ENCODE peak calls at places on chromosomes 13 and 19, in six cellular contexts. J is BE2C, N is fibroblast of villous mesenchyme, I is fibroblast of mammary gland, Y is cardiac fibroblast, E is HepG2. M is an unnamed sample.

GRCh38 chr19:46408611-46409039 is 4.7 kb downstream of the CCDC8 start:
- DNase-seq in I (peak), E (peak), J (no peak), N (peak), Y (peak), M (peak)

GRCh38 chr13:111873676-111874178 is 193.2 kb upstream of the SOX1 start:
- DNase-seq in J (no peak), I (no peak), E (no peak), Y (no peak), N (no peak), M (no peak)

GRCh38 chr13:95317037-95317989 is 16.1 kb upstream of the ABCC4 start:
- DNase-seq in E (no peak), J (no peak), N (peak), Y (peak), I (peak), M (no peak)

GRCh38 chr13:98321356-98321755 is 144.3 kb upstream of the RNF113B start:
- DNase-seq in I (no peak), J (no peak), E (no peak), N (no peak), Y (no peak), M (no peak)

GRCh38 chr19:2230807-2231533 is 5.2 kb downstream of the PLEKHJ1 start:
- DNase-seq in Y (no peak), N (no peak), J (no peak), E (no peak), I (no peak), M (no peak)

GRCh38 chr13:99178636-99179035 is 22.0 kb upstream of the UBAC2 start:
- DNase-seq in N (peak), J (peak), Y (peak), E (no peak), I (peak), M (no peak)

GRCh38 chr13:74061939-74062595 is 72.1 kb downstream of the KLF12 start:
- DNase-seq in Y (peak), E (no peak), N (peak), J (no peak), I (peak), M (peak)

GRCh38 chr19:843180-843835 is 2.5 kb downstream of the PRTN3 start:
- DNase-seq in J (no peak), I (no peak), Y (no peak), N (no peak), E (no peak), M (no peak)

GRCh38 chr19:16076154-16076957 is at the start of gene TPM4:
- DNase-seq in J (peak), I (peak), E (peak), N (peak), Y (peak), M (peak)

GRCh38 chr13:48126944-48127814 is 32.3 kb upstream of the MED4 start:
- DNase-seq in E (peak), Y (peak), I (peak), N (peak), J (peak), M (peak)

GRCh38 chr19:3599776-3600183 is 6.9 kb downstream of the TBXA2R start:
- DNase-seq in E (no peak), I (no peak), J (no peak), N (no peak), Y (no peak), M (no peak)

GRCh38 chr19:53892981-53893325 is 11.0 kb downstream of the PRKCG start:
- DNase-seq in N (no peak), E (no peak), J (peak), Y (no peak), I (no peak), M (no peak)

GRCh38 chr13:94705081-94705751 is 7.1 kb downstream of the SOX21 start:
- DNase-seq in Y (no peak), N (peak), J (no peak), I (no peak), E (no peak), M (no peak)

GRCh38 chr13:44620057-44620456 is 43.9 kb upstream of the TSC22D1 start:
- DNase-seq in J (no peak), I (peak), N (no peak), Y (peak), E (no peak), M (peak)

GRCh38 chr13:91406619-91407018 is 8.2 kb downstream of the GPC5 start:
- DNase-seq in J (peak), N (peak), Y (peak), E (peak), I (peak), M (peak)

GRCh38 chr19:47609885-47610545 is 1.1 kb downstream of the BICRA start:
- DNase-seq in E (peak), I (peak), J (peak), Y (peak), N (peak), M (no peak)

GRCh38 chr13:33872005-33872351 is 54.0 kb downstream of the RFC3 start:
- DNase-seq in E (peak), N (peak), J (no peak), I (no peak), Y (peak), M (peak)

GRCh38 chr13:114130708-114131580 is 1.5 kb downstream of the RASA3 start:
- DNase-seq in J (peak), I (peak), E (no peak), Y (peak), N (peak), M (peak)

GRCh38 chr19:5893907-5894703 is 9.5 kb downstream of the NDUFA11 start:
- DNase-seq in N (no peak), E (no peak), I (no peak), Y (no peak), J (peak), M (no peak)

GRCh38 chr13:62643007-62643483 is 1227.4 kb upstream of the PCDH20 start:
- DNase-seq in I (peak), Y (no peak), E (peak), N (no peak), J (no peak), M (no peak)

GRCh38 chr19:23698711-23699520 is 11.9 kb upstream of the ZNF675 start:
- DNase-seq in Y (no peak), N (no peak), J (peak), E (no peak), I (no peak), M (no peak)

GRCh38 chr13:76455960-76456359 is 430.2 kb downstream of the KCTD12 start:
- DNase-seq in J (no peak), Y (peak), E (no peak), I (peak), N (peak), M (peak)

GRCh38 chr19:277581-278165 is 13.5 kb downstream of the PLPP2 start:
- DNase-seq in N (peak), I (peak), J (no peak), Y (peak), E (no peak), M (peak)

GRCh38 chr13:98576215-98576945 is 527 bp downstream of the STK24 start:
- DNase-seq in I (no peak), E (no peak), Y (peak), N (peak), J (peak), M (no peak)

GRCh38 chr19:47796785-47797184 is 7.6 kb downstream of the TPRX1 start:
- DNase-seq in Y (no peak), E (no peak), N (no peak), I (no peak), J (no peak), M (no peak)

GRCh38 chr19:18007939-18008673 is at the start of gene ARRDC2:
- DNase-seq in I (peak), N (peak), Y (peak), J (peak), E (peak), M (peak)

GRCh38 chr13:106619688-106620555 is 52.0 kb upstream of the ARGLU1 start:
- DNase-seq in I (peak), Y (peak), N (peak), E (peak), J (peak), M (peak)

GRCh38 chr13:53174550-53174949 is 145.9 kb downstream of the OLFM4 start:
- DNase-seq in I (peak), N (no peak), E (no peak), Y (no peak), J (no peak), M (no peak)

GRCh38 chr13:51524312-51524711 is 60.0 kb upstream of the WDFY2 start:
- DNase-seq in N (peak), J (no peak), Y (peak), E (peak), I (no peak), M (peak)

GRCh38 chr13:108961542-108962125 is 332.2 kb downstream of the MYO16 start:
- DNase-seq in E (peak), I (peak), Y (peak), J (no peak), N (peak), M (peak)

GRCh38 chr19:45757696-45758095 is 11.4 kb downstream of the SIX5 start:
- DNase-seq in J (no peak), Y (no peak), I (no peak), E (no peak), N (no peak), M (no peak)

GRCh38 chr13:79432992-79433391 is 26.9 kb upstream of the RBM26 start:
- DNase-seq in J (no peak), I (no peak), N (no peak), Y (no peak), E (no peak), M (no peak)

DNA sequence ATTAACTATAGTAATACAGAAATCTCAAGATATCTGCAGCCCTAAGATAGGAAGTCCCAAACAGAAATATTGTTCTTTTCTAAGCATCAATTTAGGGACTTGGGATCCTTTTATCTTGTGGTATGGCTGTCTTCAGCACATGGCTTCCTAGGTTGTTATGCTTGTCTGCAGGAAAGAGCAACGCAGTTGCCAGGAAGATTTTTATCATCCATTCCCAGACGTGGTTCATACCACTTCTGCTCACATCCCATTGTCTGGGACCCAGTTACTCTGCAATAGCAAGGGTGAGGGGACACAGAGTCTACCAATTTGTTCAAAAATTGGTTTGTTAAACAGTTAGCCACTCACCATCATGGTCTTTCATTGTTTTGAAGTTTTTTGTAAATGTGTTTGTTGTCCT is 85.6 kb upstream of the RXFP2 start:
- DNase-seq in Y (no peak), N (no peak), I (no peak), E (no peak), J (peak), M (no peak)
- H3K4me3 ChIP-seq in Y (no peak), N (no peak), I (no peak), E (no peak), J (no peak), M (no peak)

DNA sequence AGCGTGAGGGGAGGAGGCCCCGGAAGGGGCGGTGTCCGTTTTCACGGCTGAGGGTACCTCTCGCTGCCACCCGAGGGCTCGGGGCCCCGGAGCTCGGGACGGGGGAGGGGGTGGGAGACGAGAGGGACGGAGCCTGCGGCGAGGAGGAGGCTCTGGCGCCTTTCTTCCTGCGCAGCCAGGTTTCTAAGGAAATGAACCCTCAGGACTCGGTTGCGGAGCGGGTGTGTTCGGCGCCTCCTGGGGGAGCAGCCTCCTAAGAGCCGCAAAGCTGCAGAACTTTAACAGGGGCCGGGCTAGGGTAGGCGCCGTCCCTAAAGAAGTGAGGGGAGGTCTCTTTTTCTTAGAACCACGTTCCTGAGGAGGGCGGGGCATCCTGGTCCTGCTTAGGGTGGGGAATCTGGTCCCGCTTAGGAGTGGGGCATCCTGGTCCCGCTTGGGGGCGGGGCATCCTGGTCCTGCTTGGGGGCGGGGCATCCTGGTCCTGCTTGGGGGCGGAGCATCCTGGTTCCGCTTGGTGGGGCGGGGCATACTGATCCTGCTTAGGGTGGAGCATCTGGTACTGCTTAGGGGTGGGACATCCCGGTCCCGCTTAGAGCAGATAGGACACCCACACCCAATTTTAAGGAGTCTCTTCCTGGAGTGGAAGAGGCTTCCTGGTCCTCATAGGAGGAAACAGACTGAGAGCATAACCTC is 6.2 kb downstream of the SYT5 start:
- DNase-seq in Y (peak), J (peak), N (peak), I (peak), E (peak), M (peak)
- TF ChIP-seq CTCF in Y (no peak), J (peak), N (no peak), I (no peak), E (peak), M (peak)

GRCh38 chr19:48836089-48837017 is at the start of gene HSD17B14:
- DNase-seq in I (peak), N (peak), Y (peak), E (no peak), J (peak), M (peak)
- H3K4me3 ChIP-seq in I (peak), N (peak), Y (peak), E (peak), J (peak), M (peak)

DNA sequence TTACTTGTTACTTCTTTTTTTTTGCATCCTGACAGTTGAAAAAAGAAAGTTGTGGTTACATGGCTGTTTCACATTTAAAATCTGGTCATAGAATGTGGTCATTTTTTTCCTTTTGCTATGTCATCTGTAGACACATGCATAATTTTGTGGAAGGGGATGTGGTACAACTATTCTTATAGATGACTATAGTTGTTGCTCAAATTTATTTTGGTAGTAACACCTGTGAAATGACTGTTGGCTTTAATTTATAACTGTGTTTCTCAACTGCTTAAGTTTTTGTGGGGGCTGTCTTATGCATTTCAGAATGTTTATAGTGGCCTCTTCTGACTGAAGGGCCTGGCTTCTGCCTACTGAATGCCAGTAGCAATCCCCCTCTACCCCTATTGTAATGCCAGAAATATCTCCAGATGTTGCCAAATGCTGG is 130.5 kb downstream of the PAN3 start:
- DNase-seq in Y (no peak), I (no peak), E (no peak), N (no peak), J (no peak), M (no peak)
- TF ChIP-seq CTCF in Y (no peak), I (no peak), E (no peak), N (no peak), J (no peak), M (no peak)

GRCh38 chr19:31498781-31499180 is 149.5 kb upstream of the TSHZ3 start:
- DNase-seq in J (no peak), E (no peak), Y (no peak), I (no peak), N (no peak), M (no peak)
- H3K4me3 ChIP-seq in J (no peak), E (no peak), Y (no peak), I (no peak), N (no peak), M (no peak)

GRCh38 chr13:39777527-39778061 is 122.1 kb downstream of the COG6 start:
- DNase-seq in J (no peak), Y (peak), N (peak), I (peak), E (no peak), M (peak)
- TF ChIP-seq CTCF in J (peak), Y (peak), N (peak), I (peak), E (no peak), M (peak)

DNA sequence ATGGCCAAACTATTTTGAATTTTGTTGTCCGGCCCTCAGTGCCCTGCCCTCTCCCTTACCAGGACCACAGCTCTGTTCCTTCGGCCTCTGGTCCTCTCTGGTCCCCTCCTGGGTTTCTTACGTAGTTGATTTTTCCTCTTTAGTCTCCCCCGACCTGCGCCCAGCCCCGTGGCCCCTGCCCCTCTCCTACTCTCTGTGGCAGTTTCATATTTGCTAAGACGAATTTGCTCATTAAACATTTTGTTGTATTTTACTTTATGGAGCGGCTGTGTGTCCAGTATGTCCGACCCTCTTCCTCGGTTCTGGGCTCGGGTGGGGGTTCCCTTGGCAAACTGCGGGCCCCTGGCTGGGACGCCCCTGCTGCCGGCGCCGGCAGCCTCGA is 576 bp upstream of the EPN1 start:
- DNase-seq in Y (no peak), I (no peak), J (no peak), E (no peak), N (no peak), M (no peak)
- H3K4me3 ChIP-seq in Y (peak), I (peak), J (peak), E (peak), N (peak), M (peak)

M was measured in fibroblast of the aortic adventitia.